ENCODE peak calls at places on chromosomes 5 and 9, in eight cellular contexts. D, F, U, O, E, I, Y and T are unnamed samples.
A peak's percentile ranks its signal among the peaks of the same experiment; 100 is the strongest.

GRCh38 chr5:160083012-160083436 is 36.2 kb downstream of the PWWP2A start:
- DNase-seq in D (no peak), F (no peak), U (peak; percentile 89), O (no peak), E (no peak), I (no peak), Y (no peak), T (no peak)

GRCh38 chr5:164934561-164934960 is 1429.1 kb downstream of the MAT2B start:
- DNase-seq in D (no peak), F (no peak), U (no peak), O (no peak), E (no peak), I (no peak), Y (no peak), T (peak; percentile 1)

GRCh38 chr9:114694146-114694545 is 12.2 kb upstream of the TEX48 start:
- DNase-seq in D (no peak), F (no peak), U (peak; percentile 42), O (no peak), E (no peak), I (no peak), Y (no peak), T (no peak)

GRCh38 chr5:55222819-55223124 is 4.3 kb downstream of the MCIDAS start:
- DNase-seq in D (no peak), F (no peak), U (no peak), O (no peak), E (no peak), I (no peak), Y (no peak), T (peak; percentile 12)

GRCh38 chr9:109793196-109793595 is 13.2 kb downstream of the PALM2AKAP2 start:
- DNase-seq in D (no peak), F (no peak), U (peak; percentile 91), O (no peak), E (no peak), I (no peak), Y (no peak), T (no peak)

GRCh38 chr5:32541241-32541640 is 44.1 kb upstream of the SUB1 start:
- DNase-seq in D (no peak), F (no peak), U (no peak), O (no peak), E (no peak), I (no peak), Y (no peak), T (no peak)

GRCh38 chr9:20540169-20540863 is 82.0 kb downstream of the MLLT3 start:
- DNase-seq in D (no peak), F (no peak), U (no peak), O (no peak), E (no peak), I (no peak), Y (no peak), T (no peak)

GRCh38 chr5:174601937-174602336 is 122.4 kb upstream of the MSX2 start:
- DNase-seq in D (peak; percentile 9), F (no peak), U (no peak), O (no peak), E (no peak), I (no peak), Y (no peak), T (no peak)

GRCh38 chr5:110053824-110054223 is 364.1 kb downstream of the MAN2A1 start:
- DNase-seq in D (no peak), F (no peak), U (no peak), O (no peak), E (no peak), I (no peak), Y (no peak), T (no peak)

GRCh38 chr5:157560560-157560959 is 15.0 kb downstream of the ADAM19 start:
- DNase-seq in D (no peak), F (no peak), U (no peak), O (no peak), E (no peak), I (no peak), Y (no peak), T (no peak)

GRCh38 chr9:95296761-95297160 is 20.7 kb downstream of the FANCC start:
- DNase-seq in D (no peak), F (no peak), U (no peak), O (no peak), E (no peak), I (no peak), Y (no peak), T (no peak)

GRCh38 chr5:170509323-170509660 is 5.5 kb downstream of the KCNIP1 start:
- DNase-seq in D (no peak), F (no peak), U (no peak), O (no peak), E (no peak), I (no peak), Y (no peak), T (no peak)

GRCh38 chr5:14156611-14157493 is 13.7 kb downstream of the TRIO start:
- DNase-seq in D (no peak), F (no peak), U (peak; percentile 99), O (no peak), E (no peak), I (no peak), Y (no peak), T (no peak)

GRCh38 chr5:138054863-138055558 is 22.1 kb upstream of the FAM13B start:
- DNase-seq in D (no peak), F (no peak), U (peak; percentile 57), O (peak; percentile 71), E (no peak), I (no peak), Y (no peak), T (peak; percentile 58)

GRCh38 chr5:181187500-181188213 is 17.3 kb downstream of the TRIM7 start:
- DNase-seq in D (no peak), F (peak; percentile 56), U (peak; percentile 88), O (peak; percentile 84), E (peak; percentile 89), I (peak; percentile 56), Y (no peak), T (peak; percentile 95)

GRCh38 chr9:123893831-123894460 is 36.0 kb downstream of the DENND1A start:
- DNase-seq in D (peak; percentile 25), F (no peak), U (peak; percentile 3), O (no peak), E (no peak), I (no peak), Y (no peak), T (no peak)

GRCh38 chr9:115689331-115689730 is 464.3 kb upstream of the PAPPA start:
- DNase-seq in D (no peak), F (no peak), U (no peak), O (no peak), E (no peak), I (no peak), Y (no peak), T (no peak)

GRCh38 chr5:36066540-36067210 is at the start of gene UGT3A2:
- DNase-seq in D (no peak), F (no peak), U (no peak), O (peak; percentile 81), E (no peak), I (no peak), Y (no peak), T (peak; percentile 84)

GRCh38 chr9:7130421-7130820 is 372.6 kb downstream of the KDM4C start:
- DNase-seq in D (no peak), F (no peak), U (no peak), O (no peak), E (no peak), I (no peak), Y (no peak), T (no peak)

GRCh38 chr9:20490246-20490834 is 132.0 kb downstream of the MLLT3 start:
- DNase-seq in D (peak; percentile 5), F (no peak), U (no peak), O (no peak), E (no peak), I (no peak), Y (no peak), T (peak; percentile 15)

GRCh38 chr5:54524082-54524481 is 6.5 kb downstream of the SNX18 start:
- DNase-seq in D (no peak), F (no peak), U (no peak), O (no peak), E (no peak), I (no peak), Y (no peak), T (no peak)

GRCh38 chr9:37999501-38000189 is 69.4 kb downstream of the SHB start:
- DNase-seq in D (no peak), F (no peak), U (peak; percentile 58), O (no peak), E (no peak), I (no peak), Y (no peak), T (peak; percentile 41)

GRCh38 chr9:122119721-122120120 is 26.6 kb upstream of the TTLL11 start:
- DNase-seq in D (no peak), F (no peak), U (no peak), O (no peak), E (no peak), I (no peak), Y (no peak), T (no peak)

GRCh38 chr9:12784461-12785250 is 9.8 kb downstream of the LURAP1L start:
- DNase-seq in D (no peak), F (peak; percentile 93), U (peak; percentile 96), O (no peak), E (peak; percentile 80), I (no peak), Y (no peak), T (peak; percentile 63)

GRCh38 chr5:14414615-14415515 is 166.7 kb upstream of the OTULINL start:
- DNase-seq in D (no peak), F (no peak), U (no peak), O (no peak), E (no peak), I (peak; percentile 19), Y (no peak), T (no peak)

GRCh38 chr9:111743275-111743674 is 51.5 kb downstream of the SHOC1 start:
- DNase-seq in D (no peak), F (no peak), U (peak; percentile 92), O (no peak), E (no peak), I (no peak), Y (no peak), T (no peak)

GRCh38 chr5:52947851-52948250 is 41.3 kb upstream of the ITGA2 start:
- DNase-seq in D (no peak), F (no peak), U (no peak), O (no peak), E (no peak), I (no peak), Y (no peak), T (no peak)

GRCh38 chr5:158917731-158918130 is 182.0 kb downstream of the EBF1 start:
- DNase-seq in D (no peak), F (no peak), U (no peak), O (no peak), E (no peak), I (no peak), Y (no peak), T (no peak)

GRCh38 chr5:101212942-101213514 is 309.9 kb upstream of the ST8SIA4 start:
- DNase-seq in D (no peak), F (no peak), U (no peak), O (peak; percentile 4), E (no peak), I (no peak), Y (no peak), T (peak; percentile 10)

GRCh38 chr9:130692365-130692764 is 1.2 kb upstream of the EXOSC2 start:
- DNase-seq in D (peak; percentile 85), F (no peak), U (no peak), O (peak; percentile 93), E (peak; percentile 24), I (no peak), Y (no peak), T (peak; percentile 92)